ENCODE peak calls at places on chromosomes 1 and 21, in seven cellular contexts. One of them, this sample, is unnamed.

GRCh38 chr21:31630062-31630711 is 29.3 kb upstream of the SOD1 start:
- DNase-seq in hypothalamus: no peak
- DNase-seq in ELR: peak
- DNase-seq in cerebellar cortex: peak
- DNase-seq in astrocyte: peak
- DNase-seq in AG09319: peak
- DNase-seq in EL: peak
- DNase-seq in this sample: peak

GRCh38 chr1:8097077-8097799 is 71.1 kb upstream of the ERRFI1 start:
- DNase-seq in hypothalamus: no peak
- DNase-seq in ELR: peak
- DNase-seq in cerebellar cortex: peak
- DNase-seq in astrocyte: peak
- DNase-seq in AG09319: no peak
- DNase-seq in EL: peak
- DNase-seq in this sample: peak

GRCh38 chr21:26007911-26008579 is 162.5 kb downstream of the APP start:
- DNase-seq in hypothalamus: no peak
- DNase-seq in ELR: no peak
- DNase-seq in cerebellar cortex: peak
- DNase-seq in astrocyte: no peak
- DNase-seq in AG09319: peak
- DNase-seq in EL: no peak
- DNase-seq in this sample: no peak

GRCh38 chr1:11997081-11997851 is 17.0 kb downstream of the MFN2 start:
- DNase-seq in hypothalamus: no peak
- DNase-seq in ELR: no peak
- DNase-seq in cerebellar cortex: no peak
- DNase-seq in astrocyte: no peak
- DNase-seq in AG09319: no peak
- DNase-seq in EL: no peak
- DNase-seq in this sample: no peak

GRCh38 chr1:29691499-29691898 is 455.2 kb downstream of the PTPRU start:
- DNase-seq in hypothalamus: no peak
- DNase-seq in ELR: no peak
- DNase-seq in cerebellar cortex: no peak
- DNase-seq in astrocyte: no peak
- DNase-seq in AG09319: no peak
- DNase-seq in EL: no peak
- DNase-seq in this sample: no peak

GRCh38 chr1:30472526-30472925 is 250.9 kb downstream of the MATN1 start:
- DNase-seq in hypothalamus: no peak
- DNase-seq in ELR: no peak
- DNase-seq in cerebellar cortex: no peak
- DNase-seq in astrocyte: no peak
- DNase-seq in AG09319: no peak
- DNase-seq in EL: no peak
- DNase-seq in this sample: no peak

GRCh38 chr1:80244366-80244765 is 1237.8 kb upstream of the ADGRL4 start:
- DNase-seq in hypothalamus: no peak
- DNase-seq in ELR: no peak
- DNase-seq in cerebellar cortex: no peak
- DNase-seq in astrocyte: no peak
- DNase-seq in AG09319: no peak
- DNase-seq in EL: no peak
- DNase-seq in this sample: no peak

GRCh38 chr1:215273838-215274516 is 191.4 kb downstream of the KCNK2 start:
- DNase-seq in hypothalamus: no peak
- DNase-seq in ELR: peak
- DNase-seq in cerebellar cortex: no peak
- DNase-seq in astrocyte: peak
- DNase-seq in AG09319: no peak
- DNase-seq in EL: peak
- DNase-seq in this sample: peak

GRCh38 chr1:209404577-209404976 is 178.9 kb upstream of the CAMK1G start:
- DNase-seq in hypothalamus: no peak
- DNase-seq in ELR: peak
- DNase-seq in cerebellar cortex: no peak
- DNase-seq in astrocyte: peak
- DNase-seq in AG09319: no peak
- DNase-seq in EL: no peak
- DNase-seq in this sample: no peak

GRCh38 chr1:41383094-41383852 is 22.0 kb downstream of the FOXO6 start:
- DNase-seq in hypothalamus: no peak
- DNase-seq in ELR: peak
- DNase-seq in cerebellar cortex: no peak
- DNase-seq in astrocyte: peak
- DNase-seq in AG09319: no peak
- DNase-seq in EL: peak
- DNase-seq in this sample: no peak

GRCh38 chr1:214002472-214002871 is 14.7 kb downstream of the PROX1 start:
- DNase-seq in hypothalamus: no peak
- DNase-seq in ELR: peak
- DNase-seq in cerebellar cortex: no peak
- DNase-seq in astrocyte: peak
- DNase-seq in AG09319: no peak
- DNase-seq in EL: no peak
- DNase-seq in this sample: peak